ENCODE peak calls at places on chromosomes 5 and 9, in nine cellular contexts. G, L, N, A, I, E, U, J and W are unnamed samples.

GRCh38 chr9:110426052-110426709 is 88.5 kb upstream of the TXNDC8 start:
- DNase-seq in G (peak), L (peak), N (no peak), A (no peak), I (no peak), E (no peak), U (no peak), J (peak), W (peak)

GRCh38 chr9:128372784-128373183 is 1.6 kb downstream of the URM1 start:
- DNase-seq in G (no peak), L (peak), N (no peak), A (no peak), I (no peak), E (no peak), U (no peak), J (no peak), W (no peak)

GRCh38 chr9:116124472-116125040 is 29.0 kb upstream of the PAPPA start:
- DNase-seq in G (no peak), L (no peak), N (no peak), A (no peak), I (no peak), E (no peak), U (no peak), J (no peak), W (no peak)

GRCh38 chr9:136705564-136705963 is 6.8 kb upstream of the DIPK1B start:
- DNase-seq in G (no peak), L (no peak), N (no peak), A (no peak), I (no peak), E (peak), U (no peak), J (no peak), W (no peak)

GRCh38 chr9:128421474-128422010 is 885 bp downstream of the CERCAM start:
- DNase-seq in G (no peak), L (no peak), N (no peak), A (no peak), I (peak), E (no peak), U (no peak), J (no peak), W (no peak)

GRCh38 chr9:130857864-130858730 is 23.0 kb downstream of the ABL1 start:
- DNase-seq in G (no peak), L (peak), N (no peak), A (no peak), I (no peak), E (no peak), U (no peak), J (peak), W (no peak)

GRCh38 chr5:31361906-31362900 is 168.7 kb downstream of the CDH6 start:
- DNase-seq in G (no peak), L (no peak), N (no peak), A (no peak), I (no peak), E (no peak), U (no peak), J (peak), W (no peak)

GRCh38 chr5:140806834-140807775 is at the start of gene PCDHA4:
- DNase-seq in G (peak), L (peak), N (peak), A (peak), I (peak), E (no peak), U (no peak), J (no peak), W (no peak)

GRCh38 chr9:5893591-5894236 is 3.0 kb downstream of the MLANA start:
- DNase-seq in G (no peak), L (no peak), N (no peak), A (no peak), I (no peak), E (no peak), U (no peak), J (no peak), W (no peak)

GRCh38 chr5:157451806-157452205 is 8.2 kb upstream of the NIPAL4 start:
- DNase-seq in G (no peak), L (no peak), N (no peak), A (no peak), I (no peak), E (no peak), U (no peak), J (no peak), W (no peak)

GRCh38 chr5:53087596-53087995 is 22.0 kb downstream of the MOCS2 start:
- DNase-seq in G (no peak), L (no peak), N (no peak), A (no peak), I (no peak), E (no peak), U (no peak), J (no peak), W (no peak)

GRCh38 chr9:95505676-95506437 is 10.9 kb downstream of the PTCH1 start:
- DNase-seq in G (peak), L (peak), N (peak), A (no peak), I (peak), E (no peak), U (no peak), J (peak), W (peak)

GRCh38 chr5:107869459-107870115 is 198.8 kb upstream of the EFNA5 start:
- DNase-seq in G (no peak), L (peak), N (peak), A (no peak), I (no peak), E (no peak), U (no peak), J (peak), W (peak)

GRCh38 chr5:127298623-127299022 is 8.0 kb downstream of the MEGF10 start:
- DNase-seq in G (no peak), L (no peak), N (no peak), A (no peak), I (no peak), E (no peak), U (no peak), J (no peak), W (no peak)

GRCh38 chr5:107446972-107447371 is 223.8 kb downstream of the EFNA5 start:
- DNase-seq in G (peak), L (no peak), N (no peak), A (no peak), I (no peak), E (no peak), U (no peak), J (no peak), W (no peak)

GRCh38 chr5:82793808-82794419 is 283.3 kb downstream of the TMEM167A start:
- DNase-seq in G (peak), L (peak), N (peak), A (no peak), I (peak), E (no peak), U (peak), J (no peak), W (peak)

GRCh38 chr9:70425192-70425591 is 10.7 kb upstream of the KLF9 start:
- DNase-seq in G (no peak), L (no peak), N (no peak), A (no peak), I (no peak), E (no peak), U (no peak), J (no peak), W (no peak)

GRCh38 chr9:94289691-94290090 is 30.6 kb downstream of the ZNF169 start:
- DNase-seq in G (no peak), L (peak), N (no peak), A (no peak), I (no peak), E (no peak), U (no peak), J (no peak), W (no peak)

GRCh38 chr5:169567079-169567478 is 16.5 kb upstream of the SPDL1 start:
- DNase-seq in G (peak), L (peak), N (no peak), A (no peak), I (no peak), E (peak), U (no peak), J (peak), W (peak)

GRCh38 chr5:13227520-13227919 is 717.0 kb downstream of the DNAH5 start:
- DNase-seq in G (no peak), L (no peak), N (no peak), A (no peak), I (no peak), E (no peak), U (no peak), J (no peak), W (no peak)

GRCh38 chr5:43636076-43636475 is 33.1 kb downstream of the NNT start:
- DNase-seq in G (no peak), L (no peak), N (no peak), A (no peak), I (no peak), E (no peak), U (no peak), J (no peak), W (no peak)

GRCh38 chr5:65861830-65862241 is 64.5 kb upstream of the ERBIN start:
- DNase-seq in G (no peak), L (peak), N (no peak), A (no peak), I (no peak), E (no peak), U (no peak), J (peak), W (peak)

GRCh38 chr9:16718952-16719351 is 151.5 kb downstream of the BNC2 start:
- DNase-seq in G (no peak), L (no peak), N (no peak), A (no peak), I (no peak), E (no peak), U (no peak), J (no peak), W (no peak)

GRCh38 chr5:42951169-42951846 is 88.8 kb downstream of the ANXA2R start:
- DNase-seq in G (peak), L (no peak), N (no peak), A (peak), I (no peak), E (peak), U (peak), J (peak), W (no peak)

GRCh38 chr5:142235050-142235797 is 89.6 kb downstream of the SPRY4 start:
- DNase-seq in G (peak), L (peak), N (no peak), A (no peak), I (no peak), E (no peak), U (no peak), J (peak), W (no peak)

GRCh38 chr5:159017787-159018186 is 81.9 kb downstream of the EBF1 start:
- DNase-seq in G (peak), L (peak), N (peak), A (no peak), I (peak), E (peak), U (no peak), J (peak), W (peak)

GRCh38 chr9:37350486-37351190 is 71.9 kb upstream of the GRHPR start:
- DNase-seq in G (no peak), L (no peak), N (no peak), A (no peak), I (no peak), E (no peak), U (no peak), J (peak), W (peak)

GRCh38 chr5:131999471-131999931 is 12.0 kb downstream of the ACSL6 start:
- DNase-seq in G (no peak), L (no peak), N (no peak), A (peak), I (no peak), E (no peak), U (no peak), J (no peak), W (no peak)

GRCh38 chr5:79802404-79802803 is 112.8 kb downstream of the CMYA5 start:
- DNase-seq in G (no peak), L (no peak), N (no peak), A (no peak), I (no peak), E (no peak), U (no peak), J (no peak), W (no peak)

GRCh38 chr9:131361202-131361833 is 32.6 kb upstream of the PRRC2B start:
- DNase-seq in G (no peak), L (no peak), N (no peak), A (no peak), I (peak), E (peak), U (peak), J (peak), W (no peak)

GRCh38 chr5:170534177-170534576 is 30.4 kb downstream of the KCNIP1 start:
- DNase-seq in G (no peak), L (peak), N (no peak), A (no peak), I (no peak), E (no peak), U (no peak), J (no peak), W (no peak)

GRCh38 chr9:125493384-125493783 is 213.6 kb downstream of the MAPKAP1 start:
- DNase-seq in G (no peak), L (no peak), N (no peak), A (no peak), I (no peak), E (no peak), U (no peak), J (no peak), W (no peak)

GRCh38 chr5:57576317-57576716 is 93.7 kb upstream of the ACTBL2 start:
- DNase-seq in G (no peak), L (no peak), N (no peak), A (no peak), I (no peak), E (no peak), U (no peak), J (no peak), W (no peak)

GRCh38 chr5:132019857-132020555 is 8.5 kb upstream of the ACSL6 start:
- DNase-seq in G (no peak), L (no peak), N (no peak), A (no peak), I (no peak), E (no peak), U (peak), J (no peak), W (no peak)

GRCh38 chr5:178690208-178690607 is 40.3 kb downstream of the ZNF354A start:
- DNase-seq in G (no peak), L (peak), N (no peak), A (no peak), I (no peak), E (no peak), U (no peak), J (no peak), W (peak)

GRCh38 chr9:123069010-123069481 is 35.6 kb downstream of the GPR21 start:
- DNase-seq in G (no peak), L (no peak), N (no peak), A (no peak), I (no peak), E (no peak), U (no peak), J (peak), W (no peak)

GRCh38 chr9:124203818-124204217 is 53.9 kb upstream of the NEK6 start:
- DNase-seq in G (no peak), L (no peak), N (no peak), A (no peak), I (no peak), E (no peak), U (no peak), J (no peak), W (no peak)

GRCh38 chr5:133509742-133510079 is 102.6 kb downstream of the FSTL4 start:
- DNase-seq in G (no peak), L (no peak), N (no peak), A (no peak), I (no peak), E (no peak), U (no peak), J (no peak), W (no peak)

GRCh38 chr5:23977996-23978395 is 470.6 kb downstream of the PRDM9 start:
- DNase-seq in G (peak), L (peak), N (no peak), A (no peak), I (peak), E (peak), U (no peak), J (no peak), W (no peak)

GRCh38 chr5:144468542-144468941 is 297.9 kb downstream of the KCTD16 start:
- DNase-seq in G (no peak), L (no peak), N (no peak), A (no peak), I (no peak), E (no peak), U (no peak), J (peak), W (no peak)
- H3K27ac ChIP-seq in G (no peak), L (no peak), N (no peak), A (no peak), I (no peak), E (no peak), U (no peak), J (peak), W (no peak)

DNA sequence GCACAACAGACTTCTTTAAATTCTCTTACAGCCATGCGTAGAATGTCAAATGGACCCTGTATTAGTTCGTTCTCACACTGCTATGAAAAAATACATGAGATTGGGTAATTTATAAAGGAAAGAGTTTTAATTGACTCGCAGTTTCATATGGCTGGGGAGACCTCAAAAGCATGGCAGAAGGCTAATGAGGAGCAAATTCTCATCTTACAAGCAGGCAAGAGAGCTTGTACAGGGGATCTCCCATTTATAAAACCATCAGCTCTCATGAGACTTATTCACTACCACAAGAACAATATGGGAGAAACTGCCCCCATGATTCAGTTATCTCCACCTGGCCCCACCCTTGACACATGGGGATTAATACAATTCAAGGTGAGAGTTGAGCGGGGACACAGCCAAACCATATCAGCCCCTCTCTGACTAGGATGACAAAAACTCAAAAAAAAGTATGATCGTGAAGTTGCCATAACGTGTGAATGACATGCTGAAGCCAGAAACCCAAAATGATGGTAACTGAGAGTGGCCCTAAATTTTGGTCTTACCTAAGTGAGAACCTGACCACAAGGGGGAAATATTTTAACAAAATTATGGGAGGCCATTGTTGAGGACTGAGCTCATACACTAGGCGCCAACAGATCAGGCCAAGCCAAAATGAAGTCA is 17.5 kb upstream of the TEX10 start:
- DNase-seq in G (no peak), L (peak), N (no peak), A (no peak), I (peak), E (no peak), U (no peak), J (no peak), W (no peak)
- TF ChIP-seq CTCF in G (no peak), L (peak), N (no peak), A (no peak), I (no peak), E (no peak), U (no peak), J (no peak), W (no peak)

GRCh38 chr9:133876836-133877235 is 115.3 kb downstream of the VAV2 start:
- DNase-seq in G (no peak), L (no peak), N (no peak), A (no peak), I (no peak), E (no peak), U (no peak), J (no peak), W (no peak)
- H3K27ac ChIP-seq in G (no peak), L (no peak), N (peak), A (no peak), I (no peak), E (no peak), U (no peak), J (no peak), W (peak)

DNA sequence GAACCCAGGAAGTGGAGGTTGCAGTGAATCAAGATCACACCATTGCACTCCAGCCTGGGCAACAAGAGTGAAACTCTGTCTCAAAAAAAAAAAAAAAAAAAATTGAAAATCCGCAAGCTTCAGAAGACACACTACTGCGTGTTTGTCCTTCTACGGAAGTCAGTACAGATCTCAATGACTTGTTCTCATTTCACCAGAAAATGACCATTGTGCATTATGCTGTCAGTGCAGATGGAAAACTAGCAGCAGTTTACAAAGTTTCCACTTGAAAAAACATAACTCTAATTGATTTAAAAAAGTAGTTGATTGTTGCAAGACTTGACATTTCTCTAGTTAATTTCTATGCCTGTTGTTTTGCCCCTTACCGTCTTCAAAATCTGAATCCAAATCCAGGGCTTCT is 298.0 kb upstream of the DMRT1 start:
- DNase-seq in G (no peak), L (no peak), N (no peak), A (no peak), I (no peak), E (no peak), U (no peak), J (no peak), W (no peak)
- TF ChIP-seq CTCF in G (no peak), L (no peak), N (no peak), A (no peak), I (no peak), E (no peak), U (no peak), J (no peak), W (no peak)

GRCh38 chr9:121625590-121625989 is 25.8 kb upstream of the DAB2IP start:
- DNase-seq in G (no peak), L (no peak), N (no peak), A (no peak), I (no peak), E (no peak), U (no peak), J (no peak), W (no peak)
- H3K27ac ChIP-seq in G (no peak), L (no peak), N (no peak), A (peak), I (no peak), E (no peak), U (no peak), J (no peak), W (no peak)

GRCh38 chr9:78295731-78296130 is 1.2 kb upstream of the PSAT1 start:
- DNase-seq in G (no peak), L (no peak), N (no peak), A (no peak), I (no peak), E (no peak), U (no peak), J (no peak), W (no peak)

GRCh38 chr9:78298046-78298511 is 1.2 kb downstream of the PSAT1 start:
- DNase-seq in G (peak), L (peak), N (peak), A (no peak), I (peak), E (no peak), U (no peak), J (no peak), W (peak)

GRCh38 chr9:78296208-78296892 is 575 bp upstream of the PSAT1 start:
- DNase-seq in G (peak), L (peak), N (peak), A (peak), I (no peak), E (peak), U (no peak), J (no peak), W (peak)

GRCh38 chr9:78297672-78297961 is 692 bp downstream of the PSAT1 start:
- DNase-seq in G (no peak), L (no peak), N (no peak), A (no peak), I (peak), E (no peak), U (no peak), J (no peak), W (no peak)

GRCh38 chr9:78296893-78297671 is at the start of gene PSAT1:
- DNase-seq in G (peak), L (peak), N (peak), A (peak), I (peak), E (peak), U (peak), J (peak), W (peak)
- TF ChIP-seq CTCF in G (no peak), L (no peak), N (no peak), A (no peak), I (no peak), E (no peak), U (no peak), J (no peak), W (no peak)